ENCODE peak calls at places on chromosomes 11 and 22, in seven cellular contexts. One of them, this sample, is unnamed.

GRCh38 chr11:68584097-68584496 is 100.2 kb upstream of the GAL start:
- DNase-seq in tibial artery: peak; percentile 70
- DNase-seq in right lobe of liver: no peak
- DNase-seq in cardiac muscle cell: peak; percentile 23
- DNase-seq in CD8-positive, alpha-beta T cell: peak; percentile 70
- DNase-seq in thoracic aorta: no peak
- DNase-seq in ovary: peak; percentile 47
- DNase-seq in this sample: peak; percentile 52

GRCh38 chr11:43316451-43316850 is 4.7 kb downstream of the API5 start:
- DNase-seq in thoracic aorta: no peak
- DNase-seq in ovary: no peak
- DNase-seq in CD8-positive, alpha-beta T cell: no peak
- DNase-seq in tibial artery: no peak
- DNase-seq in cardiac muscle cell: peak; percentile 7
- DNase-seq in right lobe of liver: no peak
- DNase-seq in this sample: no peak

GRCh38 chr11:41878158-41878557 is 418.7 kb upstream of the LRRC4C start:
- DNase-seq in tibial artery: no peak
- DNase-seq in ovary: no peak
- DNase-seq in right lobe of liver: no peak
- DNase-seq in thoracic aorta: no peak
- DNase-seq in CD8-positive, alpha-beta T cell: no peak
- DNase-seq in cardiac muscle cell: no peak
- DNase-seq in this sample: no peak

GRCh38 chr11:57336111-57336666 is 497 bp upstream of the SSRP1 start:
- DNase-seq in tibial artery: no peak
- DNase-seq in CD8-positive, alpha-beta T cell: peak; percentile 54
- DNase-seq in ovary: peak; percentile 24
- DNase-seq in thoracic aorta: no peak
- DNase-seq in cardiac muscle cell: no peak
- DNase-seq in right lobe of liver: no peak
- DNase-seq in this sample: no peak

GRCh38 chr11:132904566-132904965 is 627.7 kb downstream of the OPCML start:
- DNase-seq in tibial artery: no peak
- DNase-seq in cardiac muscle cell: no peak
- DNase-seq in right lobe of liver: no peak
- DNase-seq in thoracic aorta: no peak
- DNase-seq in CD8-positive, alpha-beta T cell: no peak
- DNase-seq in ovary: no peak
- DNase-seq in this sample: no peak

GRCh38 chr11:43547900-43548381 is 132.6 kb upstream of the HSD17B12 start:
- DNase-seq in cardiac muscle cell: peak; percentile 48
- DNase-seq in ovary: peak; percentile 92
- DNase-seq in tibial artery: no peak
- DNase-seq in right lobe of liver: no peak
- DNase-seq in thoracic aorta: no peak
- DNase-seq in CD8-positive, alpha-beta T cell: no peak
- DNase-seq in this sample: peak; percentile 68

GRCh38 chr22:35419756-35420155 is 19.8 kb downstream of the MCM5 start:
- DNase-seq in thoracic aorta: no peak
- DNase-seq in cardiac muscle cell: no peak
- DNase-seq in tibial artery: no peak
- DNase-seq in ovary: no peak
- DNase-seq in CD8-positive, alpha-beta T cell: no peak
- DNase-seq in right lobe of liver: no peak
- DNase-seq in this sample: no peak

GRCh38 chr11:82756765-82757650 is 23.3 kb upstream of the FAM181B start:
- DNase-seq in CD8-positive, alpha-beta T cell: no peak
- DNase-seq in ovary: no peak
- DNase-seq in right lobe of liver: no peak
- DNase-seq in cardiac muscle cell: no peak
- DNase-seq in thoracic aorta: no peak
- DNase-seq in tibial artery: no peak
- DNase-seq in this sample: no peak

GRCh38 chr11:46903846-46904245 is 14.5 kb downstream of the LRP4 start:
- DNase-seq in cardiac muscle cell: no peak
- DNase-seq in ovary: no peak
- DNase-seq in tibial artery: no peak
- DNase-seq in right lobe of liver: no peak
- DNase-seq in thoracic aorta: no peak
- DNase-seq in CD8-positive, alpha-beta T cell: no peak
- DNase-seq in this sample: no peak

GRCh38 chr22:36736701-36737320 is 33.3 kb upstream of the CACNG2 start:
- DNase-seq in cardiac muscle cell: no peak
- DNase-seq in right lobe of liver: no peak
- DNase-seq in ovary: no peak
- DNase-seq in tibial artery: peak; percentile 42
- DNase-seq in thoracic aorta: no peak
- DNase-seq in CD8-positive, alpha-beta T cell: peak; percentile 11
- DNase-seq in this sample: no peak

GRCh38 chr11:114311946-114312345 is 15.7 kb downstream of the NNMT start:
- DNase-seq in ovary: no peak
- DNase-seq in CD8-positive, alpha-beta T cell: no peak
- DNase-seq in thoracic aorta: no peak
- DNase-seq in cardiac muscle cell: peak; percentile 14
- DNase-seq in right lobe of liver: no peak
- DNase-seq in tibial artery: no peak
- DNase-seq in this sample: no peak

GRCh38 chr22:20552450-20552894 is 45.1 kb downstream of the MED15 start:
- DNase-seq in tibial artery: peak; percentile 96
- DNase-seq in thoracic aorta: no peak
- DNase-seq in right lobe of liver: no peak
- DNase-seq in cardiac muscle cell: peak; percentile 14
- DNase-seq in ovary: peak; percentile 58
- DNase-seq in CD8-positive, alpha-beta T cell: no peak
- DNase-seq in this sample: peak; percentile 51

GRCh38 chr11:72828081-72828567 is 13.9 kb downstream of the ATG16L2 start:
- DNase-seq in tibial artery: no peak
- DNase-seq in cardiac muscle cell: peak; percentile 49
- DNase-seq in CD8-positive, alpha-beta T cell: no peak
- DNase-seq in ovary: peak; percentile 27
- DNase-seq in thoracic aorta: no peak
- DNase-seq in right lobe of liver: peak; percentile 83
- DNase-seq in this sample: no peak

GRCh38 chr11:119829407-119829806 is 100.4 kb upstream of the NECTIN1 start:
- DNase-seq in right lobe of liver: no peak
- DNase-seq in tibial artery: no peak
- DNase-seq in CD8-positive, alpha-beta T cell: no peak
- DNase-seq in ovary: no peak
- DNase-seq in thoracic aorta: no peak
- DNase-seq in cardiac muscle cell: peak; percentile 6
- DNase-seq in this sample: no peak

GRCh38 chr11:22626573-22627239 is 1.1 kb upstream of the FANCF start:
- DNase-seq in CD8-positive, alpha-beta T cell: no peak
- DNase-seq in cardiac muscle cell: peak; percentile 2
- DNase-seq in thoracic aorta: no peak
- DNase-seq in right lobe of liver: no peak
- DNase-seq in ovary: no peak
- DNase-seq in tibial artery: no peak
- DNase-seq in this sample: no peak

GRCh38 chr11:14141676-14142075 is 179.2 kb downstream of the SPON1 start:
- DNase-seq in ovary: no peak
- DNase-seq in CD8-positive, alpha-beta T cell: no peak
- DNase-seq in cardiac muscle cell: no peak
- DNase-seq in thoracic aorta: no peak
- DNase-seq in tibial artery: no peak
- DNase-seq in right lobe of liver: no peak
- DNase-seq in this sample: no peak

GRCh38 chr11:35270342-35270741 is 131.4 kb downstream of the CD44 start:
- DNase-seq in ovary: no peak
- DNase-seq in right lobe of liver: no peak
- DNase-seq in thoracic aorta: no peak
- DNase-seq in tibial artery: no peak
- DNase-seq in CD8-positive, alpha-beta T cell: no peak
- DNase-seq in cardiac muscle cell: no peak
- DNase-seq in this sample: no peak

GRCh38 chr11:18633256-18634139 is 644 bp downstream of the SPTY2D1 start:
- DNase-seq in right lobe of liver: no peak
- DNase-seq in CD8-positive, alpha-beta T cell: no peak
- DNase-seq in tibial artery: no peak
- DNase-seq in cardiac muscle cell: peak; percentile 13
- DNase-seq in thoracic aorta: no peak
- DNase-seq in ovary: no peak
- DNase-seq in this sample: peak; percentile 32

GRCh38 chr11:44944853-44945235 is 5.8 kb downstream of the TP53I11 start:
- DNase-seq in ovary: no peak
- DNase-seq in tibial artery: no peak
- DNase-seq in CD8-positive, alpha-beta T cell: no peak
- DNase-seq in cardiac muscle cell: no peak
- DNase-seq in right lobe of liver: no peak
- DNase-seq in thoracic aorta: no peak
- DNase-seq in this sample: no peak

GRCh38 chr22:30705710-30706651 is 11.3 kb downstream of the OSBP2 start:
- DNase-seq in CD8-positive, alpha-beta T cell: no peak
- DNase-seq in cardiac muscle cell: no peak
- DNase-seq in ovary: no peak
- DNase-seq in tibial artery: no peak
- DNase-seq in thoracic aorta: no peak
- DNase-seq in right lobe of liver: peak; percentile 15
- DNase-seq in this sample: no peak

GRCh38 chr11:96191752-96192151 is 151.2 kb downstream of the MAML2 start:
- DNase-seq in thoracic aorta: no peak
- DNase-seq in right lobe of liver: no peak
- DNase-seq in ovary: no peak
- DNase-seq in tibial artery: no peak
- DNase-seq in CD8-positive, alpha-beta T cell: no peak
- DNase-seq in cardiac muscle cell: peak; percentile 72
- DNase-seq in this sample: no peak

GRCh38 chr11:107251298-107251697 is 206.3 kb downstream of the CWF19L2 start:
- DNase-seq in cardiac muscle cell: no peak
- DNase-seq in CD8-positive, alpha-beta T cell: no peak
- DNase-seq in ovary: no peak
- DNase-seq in tibial artery: no peak
- DNase-seq in right lobe of liver: no peak
- DNase-seq in thoracic aorta: no peak
- DNase-seq in this sample: no peak

GRCh38 chr11:107252429-107253161 is 205.0 kb downstream of the CWF19L2 start:
- DNase-seq in ovary: no peak
- DNase-seq in cardiac muscle cell: no peak
- DNase-seq in CD8-positive, alpha-beta T cell: no peak
- DNase-seq in right lobe of liver: no peak
- DNase-seq in thoracic aorta: no peak
- DNase-seq in tibial artery: no peak
- DNase-seq in this sample: no peak

GRCh38 chr11:107247189-107247588 is 210.4 kb downstream of the CWF19L2 start:
- DNase-seq in thoracic aorta: no peak
- DNase-seq in tibial artery: no peak
- DNase-seq in ovary: no peak
- DNase-seq in right lobe of liver: no peak
- DNase-seq in cardiac muscle cell: no peak
- DNase-seq in CD8-positive, alpha-beta T cell: no peak
- DNase-seq in this sample: peak; percentile 42

GRCh38 chr11:107250017-107250416 is 207.6 kb downstream of the CWF19L2 start:
- DNase-seq in CD8-positive, alpha-beta T cell: no peak
- DNase-seq in cardiac muscle cell: no peak
- DNase-seq in right lobe of liver: no peak
- DNase-seq in thoracic aorta: no peak
- DNase-seq in ovary: no peak
- DNase-seq in tibial artery: no peak
- DNase-seq in this sample: no peak

DNA sequence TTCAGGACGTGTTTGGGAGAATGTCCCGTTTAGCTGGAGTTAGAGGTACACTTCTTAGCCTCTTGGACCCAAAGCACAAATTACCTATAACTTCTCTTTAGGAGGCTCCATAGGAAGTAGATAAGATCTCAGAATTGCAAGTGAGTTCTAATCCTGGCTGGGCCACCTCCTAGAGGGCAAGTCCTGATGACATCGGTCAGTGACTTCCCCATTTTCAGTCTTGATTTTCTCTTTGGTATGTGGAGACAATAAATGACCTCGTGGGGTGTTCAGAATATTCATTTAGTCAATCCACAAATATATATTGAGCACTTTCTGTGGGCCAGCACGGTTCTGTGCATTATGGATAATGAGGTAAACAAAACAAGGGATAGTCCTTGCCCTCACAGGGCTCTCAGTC is 208.6 kb downstream of the CWF19L2 start:
- DNase-seq in tibial artery: no peak
- DNase-seq in right lobe of liver: no peak
- DNase-seq in ovary: no peak
- DNase-seq in thoracic aorta: no peak
- DNase-seq in CD8-positive, alpha-beta T cell: no peak
- DNase-seq in cardiac muscle cell: no peak
- DNase-seq in this sample: no peak
- TF ChIP-seq CTCF in tibial artery: no peak
- TF ChIP-seq CTCF in right lobe of liver: no peak
- TF ChIP-seq CTCF in ovary: no peak
- TF ChIP-seq CTCF in thoracic aorta: no peak
- TF ChIP-seq CTCF in CD8-positive, alpha-beta T cell: no peak
- TF ChIP-seq CTCF in cardiac muscle cell: no peak
- TF ChIP-seq CTCF in this sample: no peak

GRCh38 chr22:21688706-21689381 is 23.0 kb downstream of the PPIL2 start:
- DNase-seq in thoracic aorta: no peak
- DNase-seq in right lobe of liver: no peak
- DNase-seq in tibial artery: no peak
- DNase-seq in CD8-positive, alpha-beta T cell: no peak
- DNase-seq in cardiac muscle cell: no peak
- DNase-seq in ovary: no peak
- DNase-seq in this sample: no peak
- H3K36me3 ChIP-seq in thoracic aorta: peaks cover 49% of the 10 kb centered on the region
- H3K36me3 ChIP-seq in right lobe of liver: peaks cover 25% of the 10 kb centered on the region
- H3K36me3 ChIP-seq in tibial artery: peaks cover 68% of the 10 kb centered on the region
- H3K36me3 ChIP-seq in CD8-positive, alpha-beta T cell: peaks cover 13% of the 10 kb centered on the region
- H3K36me3 ChIP-seq in cardiac muscle cell: peaks cover 16% of the 10 kb centered on the region
- H3K36me3 ChIP-seq in ovary: no peaks in the 10 kb centered on the region
- H3K36me3 ChIP-seq in this sample: no peaks in the 10 kb centered on the region

DNA sequence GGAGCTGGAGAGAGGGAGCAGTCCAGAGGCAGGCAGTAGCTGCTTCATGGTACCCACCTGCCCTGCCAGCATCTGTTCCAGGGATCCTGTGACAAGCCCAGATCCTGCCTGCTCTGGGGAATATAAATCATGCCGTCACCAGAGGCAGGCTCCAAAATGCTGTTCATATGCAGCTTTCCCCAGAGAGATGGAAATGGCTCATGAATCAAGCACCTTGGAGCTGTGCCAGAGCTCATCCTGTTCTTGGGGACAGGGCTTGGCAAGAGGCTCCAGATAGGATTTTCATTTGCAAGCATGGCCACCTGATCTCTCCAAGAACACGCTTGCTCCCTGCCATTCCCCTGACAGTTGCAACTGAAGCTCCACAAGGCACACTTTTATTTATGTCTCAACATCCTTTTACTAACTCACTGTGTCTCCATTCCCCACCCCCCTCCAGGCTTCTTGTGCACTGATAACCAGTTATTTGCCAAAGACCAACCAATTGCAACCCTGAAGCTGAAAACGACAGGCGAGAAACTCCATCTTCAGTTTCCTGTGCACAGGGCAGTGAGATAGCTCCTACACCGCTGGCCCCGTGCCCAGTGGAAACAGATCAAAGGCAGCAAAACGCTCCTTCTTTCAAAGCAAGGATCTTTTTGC is 115.8 kb upstream of the PITPNB start:
- DNase-seq in CD8-positive, alpha-beta T cell: no peak
- DNase-seq in right lobe of liver: no peak
- DNase-seq in tibial artery: peak; percentile 89
- DNase-seq in cardiac muscle cell: peak; percentile 84
- DNase-seq in ovary: peak; percentile 88
- DNase-seq in thoracic aorta: no peak
- DNase-seq in this sample: peak; percentile 54
- H3K27ac ChIP-seq in CD8-positive, alpha-beta T cell: no peak overlapping the region
- H3K27ac ChIP-seq in right lobe of liver: no peak overlapping the region
- H3K27ac ChIP-seq in tibial artery: peak overlapping the region; percentile 19
- H3K27ac ChIP-seq in cardiac muscle cell: peak overlapping the region; percentile 68
- H3K27ac ChIP-seq in ovary: no peak overlapping the region
- H3K27ac ChIP-seq in thoracic aorta: no peak overlapping the region
- H3K27ac ChIP-seq in this sample: peak overlapping the region; percentile 37

GRCh38 chr22:17916226-17916889 is 108.0 kb downstream of the MICAL3 start:
- DNase-seq in CD8-positive, alpha-beta T cell: no peak
- DNase-seq in cardiac muscle cell: no peak
- DNase-seq in tibial artery: no peak
- DNase-seq in ovary: no peak
- DNase-seq in right lobe of liver: no peak
- DNase-seq in thoracic aorta: no peak
- DNase-seq in this sample: no peak
- TF ChIP-seq CTCF in CD8-positive, alpha-beta T cell: no peak
- TF ChIP-seq CTCF in cardiac muscle cell: no peak
- TF ChIP-seq CTCF in tibial artery: no peak
- TF ChIP-seq CTCF in ovary: no peak
- TF ChIP-seq CTCF in right lobe of liver: no peak
- TF ChIP-seq CTCF in thoracic aorta: no peak
- TF ChIP-seq CTCF in this sample: no peak

This sample was measured in hepatocyte.